ENCODE peak calls at places on chromosomes 1 and 21, in ten cellular contexts. Z, G, R, D, N, A, F, E, M and I are unnamed samples.

GRCh38 chr1:16183157-16183556 is 27.3 kb upstream of the EPHA2 start:
- DNase-seq in D (no peak), M (peak; percentile 86), N (no peak), G (no peak), F (no peak), E (no peak), R (no peak), A (no peak), Z (no peak), I (peak; percentile 94)

GRCh38 chr1:203126151-203126865 is 1.2 kb upstream of the ADORA1 start:
- DNase-seq in F (no peak), D (no peak), E (peak; percentile 17), N (no peak), Z (no peak), R (no peak), M (peak; percentile 46), A (no peak), G (peak; percentile 40), I (peak; percentile 40)

GRCh38 chr1:172588296-172589291 is 55.6 kb downstream of the SUCO start:
- DNase-seq in G (peak; percentile 7), R (no peak), N (no peak), F (no peak), A (no peak), E (peak; percentile 86), M (peak; percentile 59), D (no peak), Z (no peak), I (peak; percentile 84)

GRCh38 chr1:30449003-30449402 is 274.4 kb downstream of the MATN1 start:
- DNase-seq in M (no peak), N (no peak), F (no peak), D (no peak), G (no peak), E (no peak), R (no peak), Z (no peak), A (no peak), I (no peak)

GRCh38 chr1:9655127-9655723 is 3.7 kb downstream of the PIK3CD start:
- DNase-seq in D (no peak), R (no peak), N (no peak), Z (no peak), E (no peak), G (no peak), A (no peak), F (no peak), M (no peak), I (no peak)

GRCh38 chr21:29870814-29871213 is 69.0 kb downstream of the GRIK1 start:
- DNase-seq in M (no peak), E (no peak), Z (no peak), D (no peak), F (no peak), R (no peak), A (no peak), G (no peak), N (no peak), I (no peak)

GRCh38 chr1:161706483-161707347 is at the start of gene FCRLA:
- DNase-seq in G (no peak), A (no peak), M (peak; percentile 53), R (no peak), N (no peak), F (peak; percentile 54), E (peak; percentile 98), D (no peak), Z (no peak), I (peak; percentile 97)

GRCh38 chr1:63322248-63322943 is at the start of gene FOXD3:
- DNase-seq in G (peak; percentile 41), R (peak; percentile 71), A (no peak), M (peak; percentile 41), F (peak; percentile 25), Z (no peak), E (peak; percentile 12), D (peak; percentile 76), N (peak; percentile 68), I (peak; percentile 35)

GRCh38 chr1:182157187-182157586 is 95.7 kb upstream of the ZNF648 start:
- DNase-seq in D (no peak), N (no peak), G (no peak), R (no peak), A (no peak), M (no peak), Z (no peak), E (no peak), F (no peak), I (no peak)

GRCh38 chr1:117166076-117166475 is 44.5 kb upstream of the TRIM45 start:
- DNase-seq in N (no peak), A (no peak), F (no peak), M (no peak), G (peak; percentile 10), R (no peak), Z (no peak), D (no peak), E (peak; percentile 88), I (peak; percentile 63)

GRCh38 chr1:26161408-26162219 is 2.7 kb downstream of the FAM110D start:
- DNase-seq in R (peak; percentile 55), D (peak; percentile 83), A (no peak), M (peak; percentile 27), F (peak; percentile 60), E (no peak), Z (no peak), G (peak; percentile 26), N (peak; percentile 64), I (peak; percentile 30)

GRCh38 chr1:72050551-72050950 is 231.8 kb downstream of the NEGR1 start:
- DNase-seq in M (no peak), G (no peak), N (no peak), D (no peak), A (no peak), Z (no peak), E (no peak), R (no peak), F (no peak), I (no peak)

GRCh38 chr1:58848818-58849411 is 65.1 kb upstream of the JUN start:
- DNase-seq in R (peak; percentile 53), A (peak; percentile 18), G (peak; percentile 72), F (peak; percentile 52), M (peak; percentile 96), N (no peak), Z (peak; percentile 51), D (no peak), E (peak; percentile 98), I (peak; percentile 99)

GRCh38 chr1:199404191-199404590 is 623.3 kb upstream of the NR5A2 start:
- DNase-seq in M (peak; percentile 56), F (no peak), G (no peak), R (no peak), A (no peak), N (no peak), Z (no peak), E (peak; percentile 50), D (no peak), I (peak; percentile 27)

GRCh38 chr1:177783052-177783451 is 186.8 kb downstream of the SEC16B start:
- DNase-seq in N (no peak), E (no peak), A (no peak), R (no peak), D (no peak), F (no peak), Z (no peak), M (no peak), G (no peak), I (no peak)
- TF ChIP-seq CTCF in N (no peak), E (peak; percentile 21), A (no peak), R (no peak), D (no peak), F (no peak), Z (no peak), M (no peak), G (no peak), I (no peak)

DNA sequence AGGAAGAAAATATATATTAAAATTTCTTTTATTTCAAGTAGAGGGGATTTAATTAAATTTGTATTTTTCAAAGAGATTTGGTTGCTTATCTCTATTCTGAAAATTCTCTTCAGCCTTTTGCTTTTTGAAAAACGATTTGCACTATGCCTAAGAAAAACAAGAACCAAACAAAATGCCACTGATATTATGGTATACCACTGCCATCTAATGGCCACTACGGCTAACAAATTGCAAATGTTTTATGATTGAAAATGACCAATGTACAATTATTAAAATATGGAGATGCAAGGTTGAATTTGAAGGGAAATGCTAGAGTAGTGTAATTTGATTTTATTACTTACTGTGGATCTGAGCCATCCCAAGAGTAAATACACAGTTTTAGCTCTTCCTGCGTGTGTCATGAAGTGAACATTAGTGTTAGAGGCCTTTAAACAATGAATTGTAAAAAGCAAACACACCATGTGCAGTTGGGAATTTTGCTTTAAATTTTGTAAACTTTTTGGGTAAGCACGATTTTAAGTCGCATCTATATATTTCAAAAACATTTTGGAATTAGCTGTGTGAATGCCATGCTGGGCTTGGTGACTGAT is 137.4 kb upstream of the USP25 start:
- DNase-seq in M (peak; percentile 20), A (no peak), Z (no peak), E (peak; percentile 33), F (no peak), R (no peak), N (no peak), G (peak; percentile 15), D (peak; percentile 3), I (peak; percentile 76)
- TF ChIP-seq CTCF in M (peak; percentile 68), A (peak; percentile 46), Z (peak; percentile 75), E (peak; percentile 79), F (peak; percentile 51), R (peak; percentile 48), N (peak; percentile 70), G (peak; percentile 65), D (peak; percentile 66), I (peak; percentile 58)

GRCh38 chr1:228004887-228005462 is 1.8 kb upstream of the WNT3A start:
- DNase-seq in F (no peak), D (peak; percentile 42), E (no peak), R (peak; percentile 4), A (no peak), M (no peak), G (no peak), N (peak; percentile 7), Z (peak; percentile 25), I (no peak)
- TF ChIP-seq CTCF in F (no peak), D (no peak), E (no peak), R (no peak), A (no peak), M (no peak), G (no peak), N (no peak), Z (no peak), I (no peak)

GRCh38 chr1:23019094-23019850 is at the start of gene KDM1A:
- DNase-seq in Z (peak; percentile 96), E (peak; percentile 96), F (peak; percentile 98), R (peak; percentile 98), M (peak; percentile 88), A (peak; percentile 87), N (peak; percentile 98), D (peak; percentile 97), G (peak; percentile 86), I (peak; percentile 97)
- TF ChIP-seq CTCF in Z (peak; percentile 57), E (no peak), F (no peak), R (no peak), M (peak; percentile 34), A (peak; percentile 16), N (no peak), D (no peak), G (no peak), I (no peak)

GRCh38 chr1:85344256-85344694 is 67.8 kb upstream of the BCL10 start:
- DNase-seq in F (no peak), G (peak; percentile 62), D (peak; percentile 18), Z (no peak), A (no peak), E (peak; percentile 52), M (peak; percentile 56), R (peak; percentile 36), N (peak; percentile 53), I (peak; percentile 56)
- TF ChIP-seq CTCF in F (peak; percentile 35), G (peak; percentile 81), D (peak; percentile 27), Z (peak; percentile 36), A (peak; percentile 34), E (peak; percentile 81), M (peak; percentile 59), R (peak; percentile 44), N (peak; percentile 80), I (peak; percentile 69)

GRCh38 chr1:45793942-45794604 is 9.3 kb upstream of the MAST2 start:
- DNase-seq in E (no peak), R (no peak), Z (no peak), M (no peak), A (no peak), F (no peak), D (no peak), G (no peak), N (no peak), I (no peak)
- TF ChIP-seq CTCF in E (no peak), R (no peak), Z (no peak), M (no peak), A (no peak), F (no peak), D (no peak), G (no peak), N (no peak), I (no peak)